ENCODE peak calls at places on chromosomes 7 and 10, in seven cellular contexts. B, E, X, J, T, I and Z are unnamed samples.

GRCh38 chr10:60335708-60336107 is 54.0 kb downstream of the ANK3 start:
- DNase-seq in B (no peak), E (peak), X (no peak), J (no peak), T (no peak), I (no peak), Z (no peak)

GRCh38 chr7:36605662-36606441 is 118.4 kb downstream of the AOAH start:
- DNase-seq in B (no peak), E (peak), X (no peak), J (no peak), T (no peak), I (no peak), Z (no peak)

GRCh38 chr10:49488056-49488455 is 50.9 kb downstream of the ERCC6 start:
- DNase-seq in B (no peak), E (no peak), X (peak), J (no peak), T (no peak), I (no peak), Z (no peak)

GRCh38 chr7:54426406-54426805 is 115.8 kb upstream of the VSTM2A start:
- DNase-seq in B (no peak), E (no peak), X (no peak), J (no peak), T (no peak), I (no peak), Z (no peak)

GRCh38 chr10:17138450-17139062 is 8.9 kb upstream of the CUBN start:
- DNase-seq in B (no peak), E (no peak), X (no peak), J (no peak), T (no peak), I (no peak), Z (no peak)

GRCh38 chr10:22624289-22624738 is 90.1 kb downstream of the PIP4K2A start:
- DNase-seq in B (peak), E (no peak), X (peak), J (no peak), T (no peak), I (peak), Z (peak)

GRCh38 chr10:98125940-98126631 is 8.4 kb upstream of the R3HCC1L start:
- DNase-seq in B (no peak), E (no peak), X (no peak), J (no peak), T (no peak), I (no peak), Z (no peak)

GRCh38 chr7:127486654-127487053 is 94.1 kb upstream of the ZNF800 start:
- DNase-seq in B (no peak), E (no peak), X (no peak), J (no peak), T (no peak), I (no peak), Z (no peak)

GRCh38 chr7:129779602-129780256 is 168.2 kb downstream of the NRF1 start:
- DNase-seq in B (no peak), E (no peak), X (no peak), J (peak), T (no peak), I (peak), Z (peak)

GRCh38 chr10:46515402-46516192 is 40.9 kb downstream of the GPRIN2 start:
- DNase-seq in B (no peak), E (no peak), X (no peak), J (no peak), T (no peak), I (no peak), Z (no peak)

GRCh38 chr10:10418397-10418796 is 599.3 kb upstream of the CELF2 start:
- DNase-seq in B (peak), E (peak), X (no peak), J (no peak), T (no peak), I (no peak), Z (no peak)

GRCh38 chr10:13873201-13873600 is 286.4 kb downstream of the PRPF18 start:
- DNase-seq in B (no peak), E (no peak), X (no peak), J (no peak), T (no peak), I (no peak), Z (no peak)

GRCh38 chr7:17095001-17095574 is 203.4 kb upstream of the AHR start:
- DNase-seq in B (peak), E (peak), X (peak), J (no peak), T (no peak), I (no peak), Z (peak)

GRCh38 chr10:47249881-47250280 is 50.1 kb upstream of the GDF10 start:
- DNase-seq in B (no peak), E (no peak), X (no peak), J (no peak), T (no peak), I (no peak), Z (no peak)

GRCh38 chr7:22660732-22661131 is 66.3 kb upstream of the IL6 start:
- DNase-seq in B (no peak), E (no peak), X (no peak), J (no peak), T (no peak), I (no peak), Z (no peak)

GRCh38 chr7:3301831-3302618 is 973 bp downstream of the SDK1 start:
- DNase-seq in B (peak), E (no peak), X (no peak), J (no peak), T (no peak), I (peak), Z (peak)

GRCh38 chr10:119104653-119105024 is 726 bp downstream of the DENND10 start:
- DNase-seq in B (no peak), E (peak), X (no peak), J (peak), T (no peak), I (no peak), Z (peak)

GRCh38 chr10:76422769-76423168 is 991.3 kb downstream of the LRMDA start:
- DNase-seq in B (no peak), E (no peak), X (peak), J (no peak), T (no peak), I (no peak), Z (no peak)

GRCh38 chr10:22611425-22612111 is 102.8 kb downstream of the PIP4K2A start:
- DNase-seq in B (no peak), E (no peak), X (no peak), J (no peak), T (no peak), I (no peak), Z (no peak)

GRCh38 chr7:80763289-80763688 is 124.8 kb downstream of the CD36 start:
- DNase-seq in B (no peak), E (no peak), X (no peak), J (no peak), T (no peak), I (no peak), Z (no peak)